ENCODE peak calls at places on chromosomes 5 and 9, in five cellular contexts. U is heart left ventricle, A is A549, S is ovary, Z is tibial nerve. D is an unnamed sample.

GRCh38 chr9:128383007-128383753 is 12.0 kb downstream of the URM1 start:
- DNase-seq in U (no peak), A (no peak), S (no peak), Z (no peak), D (no peak)

GRCh38 chr9:75265525-75265972 is 177.2 kb downstream of the OSTF1 start:
- DNase-seq in U (no peak), A (peak), S (peak), Z (peak), D (peak)

GRCh38 chr5:31706186-31706585 is 67.3 kb downstream of the PDZD2 start:
- DNase-seq in U (no peak), A (no peak), S (no peak), Z (no peak), D (no peak)

GRCh38 chr5:158011420-158011819 is 152.5 kb upstream of the CLINT1 start:
- DNase-seq in U (no peak), A (no peak), S (no peak), Z (no peak), D (no peak)

GRCh38 chr5:95823738-95824609 is 1.4 kb upstream of the GLRX start:
- DNase-seq in U (peak), A (peak), S (peak), Z (peak), D (peak)

GRCh38 chr9:19470981-19471650 is 62.3 kb downstream of the ACER2 start:
- DNase-seq in U (no peak), A (no peak), S (no peak), Z (no peak), D (no peak)

GRCh38 chr5:53303105-53303504 is 177.3 kb upstream of the FST start:
- DNase-seq in U (no peak), A (no peak), S (no peak), Z (no peak), D (no peak)

GRCh38 chr5:134240421-134240962 is 14.6 kb upstream of the PPP2CA start:
- DNase-seq in U (no peak), A (no peak), S (no peak), Z (no peak), D (no peak)

GRCh38 chr9:99573052-99573451 is 248.6 kb upstream of the NR4A3 start:
- DNase-seq in U (no peak), A (no peak), S (no peak), Z (no peak), D (no peak)

GRCh38 chr9:135951889-135952663 is 9.1 kb downstream of the UBAC1 start:
- DNase-seq in U (no peak), A (no peak), S (no peak), Z (no peak), D (peak)

GRCh38 chr5:113487779-113488644 is at the start of gene MCC:
- DNase-seq in U (peak), A (peak), S (peak), Z (peak), D (peak)

GRCh38 chr5:160488394-160488943 is 66.8 kb downstream of the PTTG1 start:
- DNase-seq in U (no peak), A (no peak), S (no peak), Z (no peak), D (no peak)

GRCh38 chr9:114355821-114356220 is 26.2 kb downstream of the ORM2 start:
- DNase-seq in U (no peak), A (no peak), S (no peak), Z (no peak), D (no peak)

GRCh38 chr9:114359801-114360200 is 28.0 kb downstream of the AKNA start:
- DNase-seq in U (no peak), A (no peak), S (no peak), Z (no peak), D (no peak)

GRCh38 chr9:114361542-114361941 is 26.2 kb downstream of the AKNA start:
- DNase-seq in U (no peak), A (no peak), S (no peak), Z (no peak), D (no peak)

GRCh38 chr9:114356792-114357191 is 27.1 kb downstream of the ORM2 start:
- DNase-seq in U (no peak), A (no peak), S (no peak), Z (no peak), D (no peak)

GRCh38 chr9:114357911-114358328 is 28.3 kb downstream of the ORM2 start:
- DNase-seq in U (no peak), A (no peak), S (no peak), Z (no peak), D (no peak)
- TF ChIP-seq POLR2A in U (no peak), A (no peak), S (no peak), Z (no peak), D (no peak)

GRCh38 chr5:172594431-172594830 is 46.6 kb upstream of the NEURL1B start:
- DNase-seq in U (no peak), A (no peak), S (peak), Z (no peak), D (no peak)

GRCh38 chr5:172597755-172598155 is 43.3 kb upstream of the NEURL1B start:
- DNase-seq in U (no peak), A (no peak), S (peak), Z (no peak), D (no peak)

GRCh38 chr5:172596638-172597231 is 44.3 kb upstream of the NEURL1B start:
- DNase-seq in U (no peak), A (no peak), S (peak), Z (no peak), D (no peak)

GRCh38 chr5:172594867-172595466 is 46.1 kb upstream of the NEURL1B start:
- DNase-seq in U (no peak), A (no peak), S (peak), Z (no peak), D (no peak)

GRCh38 chr5:172595591-172596455 is 45.2 kb upstream of the NEURL1B start:
- DNase-seq in U (no peak), A (no peak), S (peak), Z (no peak), D (no peak)
- TF ChIP-seq POLR2A in U (no peak), A (no peak), S (no peak), Z (no peak), D (no peak)

GRCh38 chr9:71772726-71773125 is 4.4 kb upstream of the CEMIP2 start:
- DNase-seq in U (no peak), A (no peak), S (no peak), Z (no peak), D (no peak)

GRCh38 chr9:71767421-71768321 is 642 bp downstream of the CEMIP2 start:
- DNase-seq in U (peak), A (no peak), S (peak), Z (no peak), D (no peak)

GRCh38 chr9:71766663-71767062 is 1.6 kb downstream of the CEMIP2 start:
- DNase-seq in U (no peak), A (no peak), S (no peak), Z (no peak), D (no peak)

GRCh38 chr9:71768388-71769174 is at the start of gene CEMIP2:
- DNase-seq in U (peak), A (peak), S (peak), Z (peak), D (peak)

DNA sequence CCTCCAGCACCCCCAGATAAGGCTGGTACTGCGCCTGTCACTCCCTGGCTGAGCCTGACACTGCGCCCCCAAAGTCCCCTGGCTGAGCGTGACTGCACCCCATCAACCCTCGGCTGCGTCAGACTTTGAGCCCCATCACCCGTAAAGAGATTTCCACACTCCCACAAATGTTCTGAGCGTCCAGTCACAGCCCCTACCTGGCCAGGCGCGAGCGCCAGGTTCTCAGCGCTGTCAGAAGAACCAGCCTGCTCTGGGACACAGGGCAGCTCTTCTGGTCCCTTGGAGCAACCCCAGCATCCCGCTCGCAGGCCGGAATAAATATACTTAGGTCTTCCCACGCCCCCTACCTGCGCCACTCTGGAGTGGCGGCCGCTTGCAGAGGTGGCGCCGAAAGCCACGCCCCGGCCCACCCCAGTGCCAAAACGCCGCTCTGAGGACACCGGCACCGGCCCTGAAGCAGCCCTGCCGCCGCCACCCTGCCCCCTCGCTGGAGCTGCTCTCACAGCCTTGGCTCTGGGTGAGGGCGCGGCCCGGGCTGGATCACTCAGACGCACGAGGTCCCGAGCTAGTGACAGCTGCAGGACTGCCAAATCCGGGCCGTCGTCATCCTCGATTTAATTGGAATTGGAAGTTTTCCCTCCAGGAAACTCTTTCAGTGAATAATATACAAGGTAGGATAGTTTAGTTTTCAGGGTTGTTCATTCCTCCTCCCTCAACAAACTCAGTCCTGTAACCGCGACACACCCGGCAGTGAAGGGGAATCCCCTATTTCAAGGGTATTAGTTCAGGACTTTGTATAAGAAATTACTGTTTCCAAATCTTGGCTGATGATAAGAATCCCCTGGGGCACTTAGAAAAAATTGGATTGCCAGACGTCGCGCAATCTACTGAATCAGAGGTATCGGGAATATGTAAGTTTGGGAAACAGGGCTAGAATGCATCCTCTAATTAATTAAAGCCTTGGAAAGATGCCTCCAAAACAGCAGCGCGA is 1.2 kb upstream of the CEMIP2 start:
- DNase-seq in U (peak), A (peak), S (peak), Z (peak), D (peak)
- TF ChIP-seq POLR2A in U (no peak), A (peak), S (no peak), Z (no peak), D (no peak)

GRCh38 chr9:132590318-132591182 is 8.1 kb downstream of the BARHL1 start:
- DNase-seq in U (no peak), A (no peak), S (no peak), Z (no peak), D (no peak)
- TF ChIP-seq POLR2A in U (no peak), A (no peak), S (no peak), Z (no peak), D (no peak)

GRCh38 chr5:172859966-172860365 is 25.9 kb downstream of the ERGIC1 start:
- DNase-seq in U (no peak), A (no peak), S (no peak), Z (no peak), D (no peak)

GRCh38 chr5:172858990-172859811 is 25.1 kb downstream of the ERGIC1 start:
- DNase-seq in U (peak), A (peak), S (no peak), Z (peak), D (peak)

GRCh38 chr5:172858511-172858989 is 24.5 kb downstream of the ERGIC1 start:
- DNase-seq in U (peak), A (peak), S (no peak), Z (no peak), D (peak)

GRCh38 chr5:172856336-172856735 is 22.3 kb downstream of the ERGIC1 start:
- DNase-seq in U (no peak), A (no peak), S (no peak), Z (no peak), D (no peak)

DNA sequence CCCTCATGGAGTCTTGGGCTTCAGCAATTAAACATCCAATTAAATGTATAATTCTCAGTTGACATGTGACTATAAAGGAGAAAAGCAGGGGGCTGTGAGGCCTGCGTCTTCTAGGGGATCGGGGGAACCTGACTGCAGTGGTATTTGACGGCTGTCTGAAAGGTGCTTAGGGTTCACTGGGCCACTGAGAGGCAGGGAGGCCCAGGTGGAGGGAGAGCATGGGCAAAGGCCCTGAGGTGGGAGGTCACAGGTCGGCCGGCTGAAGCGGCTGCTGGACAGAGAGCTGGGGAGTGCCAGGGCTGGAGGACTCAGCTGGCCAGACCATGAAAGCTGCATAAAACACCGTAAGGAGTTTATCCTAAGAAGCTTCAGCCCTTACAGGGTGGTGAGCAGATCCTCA is 23.9 kb downstream of the ERGIC1 start:
- DNase-seq in U (peak), A (no peak), S (no peak), Z (no peak), D (no peak)
- TF ChIP-seq POLR2A in U (no peak), A (no peak), S (no peak), Z (no peak), D (no peak)

DNA sequence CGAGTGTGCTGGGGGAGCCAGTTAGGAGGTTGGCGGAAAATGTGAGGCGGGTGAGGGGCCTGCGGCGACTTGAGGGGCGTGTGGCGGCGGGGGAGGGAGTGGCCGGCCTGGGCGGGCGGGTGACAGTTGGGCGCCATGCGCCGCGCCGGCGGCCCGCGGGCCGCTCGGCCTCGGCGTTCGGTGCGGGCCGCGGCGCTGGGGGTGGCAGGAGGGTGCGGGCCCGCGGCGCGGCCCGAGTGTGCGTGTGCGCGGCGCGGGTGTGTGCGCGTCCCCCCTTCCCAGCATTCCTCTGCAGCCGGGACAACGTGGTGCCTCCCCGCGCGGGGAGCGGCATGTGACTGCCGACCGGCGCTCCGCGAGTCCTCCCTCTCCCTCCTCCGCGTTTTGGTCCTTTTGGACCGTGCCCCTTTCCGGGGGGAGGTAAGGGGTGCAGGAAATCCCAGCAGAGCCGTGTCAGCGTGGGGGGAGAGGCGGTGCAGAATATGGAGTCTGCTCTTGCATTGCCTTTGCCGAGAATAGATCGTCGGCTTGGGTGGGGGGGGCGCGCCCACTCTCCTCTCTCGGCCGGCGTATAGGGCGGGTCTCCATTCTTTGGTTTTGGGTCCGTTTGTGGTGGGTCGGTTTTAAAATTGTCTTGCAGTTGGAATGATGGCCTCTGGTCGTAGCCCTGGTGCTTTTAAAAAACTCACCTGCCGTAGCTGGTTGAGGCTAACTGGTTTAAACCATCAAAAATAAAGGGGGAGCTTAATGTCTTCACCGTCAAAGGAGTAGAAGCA is 1.9 kb downstream of the LARP1 start:
- DNase-seq in U (peak), A (no peak), S (peak), Z (peak), D (peak)
- TF ChIP-seq POLR2A in U (no peak), A (no peak), S (peak), Z (peak), D (peak)

GRCh38 chr5:75717082-75717922 is at the start of gene POC5:
- DNase-seq in U (peak), A (peak), S (peak), Z (peak), D (peak)
- TF ChIP-seq POLR2A in U (no peak), A (peak), S (peak), Z (peak), D (peak)

DNA sequence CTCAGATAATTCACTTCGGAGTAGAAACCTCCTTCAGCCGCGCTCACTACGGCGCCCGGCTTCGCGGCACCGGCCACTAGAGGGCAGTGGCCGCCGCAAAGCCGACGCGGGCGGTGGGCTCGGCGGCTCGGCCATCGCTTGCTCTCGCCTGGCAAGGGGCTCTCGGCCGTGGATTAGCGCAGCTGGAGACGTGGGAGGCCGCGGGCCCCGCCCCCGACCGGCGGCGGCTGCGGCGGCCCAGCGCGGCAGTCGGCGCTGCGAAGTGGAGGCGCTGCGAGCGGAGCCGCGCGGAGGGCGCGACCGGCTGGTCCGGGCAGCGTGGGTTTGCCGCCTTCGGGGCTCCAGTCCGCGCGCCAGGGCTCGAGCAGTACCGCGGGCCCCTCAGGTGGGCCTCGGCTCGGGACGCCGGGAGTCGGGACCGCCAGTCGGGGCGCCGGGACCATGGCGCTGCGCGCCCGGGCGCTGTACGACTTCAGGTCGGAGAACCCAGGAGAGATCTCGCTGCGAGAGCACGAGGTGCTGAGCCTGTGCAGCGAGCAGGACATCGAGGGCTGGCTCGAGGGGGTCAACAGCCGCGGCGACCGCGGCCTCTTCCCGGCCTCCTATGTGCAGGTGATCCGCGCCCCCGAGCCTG is at the start of gene SNX18:
- DNase-seq in U (peak), A (peak), S (peak), Z (peak), D (peak)
- TF ChIP-seq POLR2A in U (no peak), A (peak), S (peak), Z (peak), D (peak)

DNA sequence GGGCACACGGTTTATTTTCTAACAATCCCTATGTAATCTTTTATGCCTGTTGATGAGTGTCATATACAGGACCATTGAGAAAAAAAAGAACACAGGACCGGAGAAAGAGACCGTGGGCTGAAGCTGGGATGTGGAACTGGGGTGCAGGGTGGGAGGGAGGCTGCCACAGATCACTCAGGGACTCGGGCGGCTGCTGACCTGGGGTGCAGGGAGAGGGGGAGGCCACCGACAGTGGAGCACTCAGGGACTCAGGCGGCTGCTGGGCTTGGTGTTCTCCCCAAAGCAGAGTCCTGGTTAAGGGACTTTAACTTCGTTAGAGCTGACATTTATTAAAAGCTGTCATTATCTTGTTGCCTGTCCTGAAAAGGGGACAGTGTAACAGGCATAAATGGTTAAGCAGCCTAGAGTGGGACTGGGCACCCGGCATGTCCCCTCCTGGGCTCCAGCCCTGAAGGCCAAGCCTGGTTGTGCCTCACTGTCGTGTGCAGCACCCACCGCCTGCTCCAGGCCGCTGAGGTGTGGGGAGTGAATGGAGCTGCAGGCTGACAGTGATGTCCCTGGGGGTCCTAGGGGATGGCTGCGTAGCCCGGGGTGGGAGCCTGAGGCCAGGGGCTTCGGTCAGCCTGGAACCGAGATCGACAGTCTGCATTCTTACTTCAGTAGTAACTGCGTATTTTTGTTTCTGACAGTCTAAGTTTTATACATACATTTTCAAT is 14.0 kb downstream of the NDUFS6 start:
- DNase-seq in U (no peak), A (no peak), S (no peak), Z (no peak), D (no peak)
- TF ChIP-seq POLR2A in U (no peak), A (no peak), S (no peak), Z (no peak), D (no peak)

D was measured in H54.